ENCODE peak calls at places on chromosome 15, in ten cellular contexts. C, N, S, O, H, U, R, Y, D and V are unnamed samples.

GRCh38 chr15:99453646-99454045 is 112.1 kb upstream of the MEF2A start:
- DNase-seq in D (no peak), N (no peak), O (no peak), S (no peak), H (no peak), C (no peak), U (no peak), Y (no peak), R (no peak), V (no peak)

GRCh38 chr15:98865397-98866339 is 141.9 kb downstream of the PGPEP1L start:
- DNase-seq in U (peak), R (peak), H (peak), Y (no peak), C (no peak), S (no peak), N (peak), O (peak), D (peak), V (no peak)

GRCh38 chr15:90221251-90221900 is 12.4 kb downstream of the CIB1 start:
- DNase-seq in C (peak), D (peak), N (peak), Y (peak), R (peak), O (peak), U (peak), H (peak), S (peak), V (no peak)

GRCh38 chr15:38195191-38195901 is 57.3 kb upstream of the SPRED1 start:
- DNase-seq in O (no peak), R (no peak), C (no peak), N (no peak), S (no peak), D (no peak), U (no peak), H (peak), Y (no peak), V (no peak)

GRCh38 chr15:82021992-82022391 is 23.8 kb downstream of the MEX3B start:
- DNase-seq in O (peak), U (peak), C (no peak), R (no peak), H (peak), D (no peak), S (no peak), Y (no peak), N (peak), V (no peak)

GRCh38 chr15:56690733-56691132 is 42.6 kb downstream of the ZNF280D start:
- DNase-seq in S (no peak), Y (no peak), O (no peak), U (no peak), N (no peak), R (no peak), D (no peak), H (no peak), C (no peak), V (no peak)

GRCh38 chr15:42059661-42060476 is 34.5 kb downstream of the PLA2G4D start:
- DNase-seq in O (peak), S (no peak), N (no peak), H (peak), C (no peak), U (peak), D (peak), Y (peak), R (peak), V (no peak)

GRCh38 chr15:81910997-81911396 is 134.8 kb downstream of the MEX3B start:
- DNase-seq in S (no peak), R (no peak), O (no peak), H (no peak), C (no peak), D (no peak), U (no peak), N (no peak), Y (no peak), V (no peak)

GRCh38 chr15:99429681-99430081 is 136.1 kb upstream of the MEF2A start:
- DNase-seq in H (no peak), N (no peak), Y (no peak), D (peak), U (no peak), S (no peak), R (no peak), C (no peak), O (no peak), V (no peak)

GRCh38 chr15:27017168-27017809 is 46.3 kb downstream of the GABRG3 start:
- DNase-seq in U (peak), D (no peak), O (peak), H (peak), C (peak), N (no peak), R (no peak), S (no peak), Y (peak), V (peak)

GRCh38 chr15:53535886-53536285 is 223.6 kb downstream of the WDR72 start:
- DNase-seq in C (no peak), S (no peak), N (no peak), H (no peak), U (no peak), O (no peak), Y (no peak), D (no peak), R (no peak), V (no peak)

GRCh38 chr15:69346112-69346511 is 47.4 kb downstream of the PAQR5 start:
- DNase-seq in H (peak), Y (no peak), C (no peak), N (no peak), D (no peak), U (peak), R (no peak), S (no peak), O (no peak), V (no peak)

GRCh38 chr15:74201656-74202420 is 749 bp downstream of the STRA6 start:
- DNase-seq in H (no peak), S (no peak), O (no peak), D (no peak), N (no peak), Y (no peak), C (no peak), U (peak), R (no peak), V (no peak)

GRCh38 chr15:57698243-57698642 is 8.3 kb upstream of the POLR2M start:
- DNase-seq in O (no peak), D (no peak), S (no peak), C (no peak), Y (no peak), N (no peak), H (no peak), U (no peak), R (no peak), V (no peak)

GRCh38 chr15:95086543-95087252 is 855.3 kb downstream of the MCTP2 start:
- DNase-seq in D (no peak), H (peak), S (no peak), N (no peak), R (no peak), C (no peak), Y (no peak), O (no peak), U (peak), V (no peak)

GRCh38 chr15:73936181-73936580 is 9.9 kb downstream of the LOXL1 start:
- DNase-seq in N (peak), S (no peak), C (no peak), Y (no peak), R (no peak), D (no peak), O (no peak), H (peak), U (peak), V (no peak)

GRCh38 chr15:75620043-75620775 is 5.3 kb downstream of the SNUPN start:
- DNase-seq in C (no peak), O (no peak), N (peak), Y (no peak), U (peak), S (no peak), D (no peak), R (no peak), H (peak), V (no peak)

GRCh38 chr15:91186892-91187644 is 87.0 kb downstream of the SV2B start:
- DNase-seq in S (no peak), C (no peak), D (no peak), Y (no peak), U (peak), N (no peak), H (peak), O (peak), R (no peak), V (no peak)

GRCh38 chr15:67031321-67031720 is 34.1 kb upstream of the SMAD3 start:
- DNase-seq in C (no peak), O (no peak), U (no peak), R (no peak), H (no peak), Y (no peak), S (no peak), D (no peak), N (no peak), V (no peak)

GRCh38 chr15:67032608-67033007 is 32.8 kb upstream of the SMAD3 start:
- DNase-seq in Y (no peak), C (no peak), R (no peak), S (no peak), H (no peak), N (no peak), U (no peak), O (no peak), D (no peak), V (no peak)

GRCh38 chr15:67033521-67033920 is 31.9 kb upstream of the SMAD3 start:
- DNase-seq in U (no peak), D (no peak), R (no peak), H (no peak), N (peak), S (no peak), Y (no peak), C (no peak), O (no peak), V (no peak)

GRCh38 chr15:67030036-67030762 is 35.2 kb upstream of the SMAD3 start:
- DNase-seq in D (no peak), H (no peak), Y (no peak), U (no peak), S (no peak), R (peak), O (peak), N (no peak), C (peak), V (no peak)

GRCh38 chr15:67033012-67033411 is 32.4 kb upstream of the SMAD3 start:
- DNase-seq in O (no peak), U (no peak), R (no peak), N (no peak), C (no peak), H (no peak), Y (no peak), D (no peak), S (no peak), V (no peak)
- H3K4me3 ChIP-seq in O (no peak), U (no peak), R (no peak), N (peak), C (peak), H (no peak), Y (no peak), D (peak), S (peak), V (peak)

GRCh38 chr15:39582286-39582976 is 1.6 kb downstream of the THBS1 start:
- DNase-seq in O (no peak), U (peak), C (no peak), N (peak), D (no peak), S (no peak), R (peak), H (peak), Y (no peak), V (no peak)

GRCh38 chr15:39580630-39581500 is at the start of gene THBS1:
- DNase-seq in U (peak), O (no peak), C (peak), R (peak), N (peak), Y (peak), S (peak), D (peak), H (peak), V (no peak)

GRCh38 chr15:39580117-39580629 is 706 bp upstream of the THBS1 start:
- DNase-seq in S (peak), O (peak), D (peak), C (peak), N (peak), Y (peak), R (peak), H (peak), U (peak), V (no peak)

GRCh38 chr15:39582977-39583585 is 2.2 kb downstream of the THBS1 start:
- DNase-seq in S (no peak), O (no peak), R (no peak), N (no peak), H (no peak), D (no peak), U (peak), C (no peak), Y (no peak), V (no peak)

GRCh38 chr15:39581501-39582285 is 814 bp downstream of the THBS1 start:
- DNase-seq in Y (peak), N (peak), R (peak), U (peak), H (peak), S (no peak), D (peak), C (no peak), O (peak), V (no peak)
- TF ChIP-seq CTCF in Y (peak), N (peak), R (no peak), U (peak), H (peak), S (no peak), D (peak), C (peak), O (peak), V (peak)

GRCh38 chr15:65832549-65833364 is 36.5 kb upstream of the RAB11A start:
- DNase-seq in D (peak), H (peak), R (peak), O (peak), U (peak), S (peak), N (peak), C (peak), Y (peak), V (peak)
- H3K4me3 ChIP-seq in D (peak), H (peak), R (no peak), O (no peak), U (peak), S (peak), N (peak), C (no peak), Y (peak), V (no peak)

GRCh38 chr15:101694261-101694660 is 30.0 kb downstream of the TARS3 start:
- DNase-seq in N (no peak), Y (no peak), S (no peak), C (no peak), R (no peak), O (peak), U (no peak), D (no peak), H (no peak), V (no peak)
- TF ChIP-seq CTCF in N (no peak), Y (no peak), S (no peak), C (peak), R (no peak), O (peak), U (no peak), D (no peak), H (no peak), V (no peak)

GRCh38 chr15:37019479-37020433 is 80.6 kb downstream of the MEIS2 start:
- DNase-seq in N (peak), Y (no peak), S (no peak), R (no peak), U (peak), D (no peak), H (peak), O (peak), C (no peak), V (no peak)
- H3K4me3 ChIP-seq in N (peak), Y (no peak), S (peak), R (no peak), U (peak), D (peak), H (peak), O (no peak), C (no peak), V (no peak)

GRCh38 chr15:40941528-40942336 is 11.5 kb upstream of the CHAC1 start:
- DNase-seq in S (peak), N (peak), H (peak), D (peak), U (peak), R (peak), C (no peak), Y (peak), O (peak), V (no peak)
- TF ChIP-seq CTCF in S (peak), N (peak), H (peak), D (peak), U (peak), R (no peak), C (peak), Y (peak), O (peak), V (no peak)

GRCh38 chr15:76994971-76995945 is at the start of gene PSTPIP1:
- DNase-seq in R (no peak), C (no peak), U (peak), D (peak), Y (no peak), O (no peak), S (no peak), H (no peak), N (peak), V (no peak)
- H3K4me3 ChIP-seq in R (peak), C (no peak), U (no peak), D (peak), Y (no peak), O (no peak), S (peak), H (no peak), N (peak), V (no peak)

GRCh38 chr15:45354711-45355110 is 23.6 kb downstream of the GATM start:
- DNase-seq in U (no peak), H (no peak), D (no peak), O (no peak), S (no peak), N (no peak), Y (no peak), R (no peak), C (no peak), V (no peak)

GRCh38 chr15:45351229-45351628 is 27.1 kb downstream of the GATM start:
- DNase-seq in H (no peak), U (no peak), O (no peak), N (no peak), R (no peak), C (no peak), Y (no peak), S (no peak), D (no peak), V (no peak)

GRCh38 chr15:45355860-45356259 is 22.5 kb downstream of the GATM start:
- DNase-seq in U (no peak), R (no peak), S (no peak), D (no peak), O (no peak), N (no peak), Y (no peak), C (no peak), H (no peak), V (no peak)
- TF ChIP-seq CTCF in U (no peak), R (no peak), S (no peak), D (no peak), O (no peak), N (no peak), Y (no peak), C (no peak), H (no peak), V (no peak)